ENCODE peak calls at places on chromosome 5, in ten cellular contexts. N, L, S, C, Z, J, Q, I, U and T are unnamed samples.

GRCh38 chr5:160506006-160507004 is 84.7 kb downstream of the PTTG1 start:
- DNase-seq in Q (no peak), S (peak), J (peak), U (no peak), L (peak), Z (no peak), C (peak), N (peak), I (no peak), T (no peak)

GRCh38 chr5:179319741-179320281 is 25.4 kb downstream of the ADAMTS2 start:
- DNase-seq in I (no peak), J (no peak), Z (no peak), Q (no peak), U (no peak), S (no peak), L (no peak), C (no peak), N (no peak), T (no peak)

GRCh38 chr5:134438268-134438622 is 26.6 kb upstream of the CDKN2AIPNL start:
- DNase-seq in I (no peak), Z (peak), C (no peak), S (no peak), Q (no peak), U (no peak), N (no peak), L (no peak), J (no peak), T (no peak)

GRCh38 chr5:154058055-154059038 is 19.6 kb downstream of the MFAP3 start:
- DNase-seq in Q (no peak), S (no peak), I (no peak), Z (peak), U (peak), N (no peak), L (no peak), J (no peak), C (no peak), T (no peak)

GRCh38 chr5:98468188-98468869 is 305.1 kb upstream of the RGMB start:
- DNase-seq in L (no peak), C (no peak), Z (no peak), J (no peak), I (no peak), S (peak), U (no peak), N (no peak), Q (no peak), T (no peak)

GRCh38 chr5:74030821-74031220 is 404.8 kb downstream of the ARHGEF28 start:
- DNase-seq in I (no peak), J (no peak), N (no peak), Z (no peak), C (no peak), Q (no peak), S (no peak), U (no peak), L (no peak), T (no peak)

GRCh38 chr5:69517763-69518212 is 25.2 kb downstream of the OCLN start:
- DNase-seq in N (no peak), C (no peak), S (no peak), Q (peak), Z (peak), L (no peak), J (peak), I (no peak), U (no peak), T (peak)

GRCh38 chr5:122870219-122870856 is 24.9 kb downstream of the SNX24 start:
- DNase-seq in I (no peak), Q (no peak), S (peak), C (no peak), Z (no peak), U (no peak), N (no peak), L (no peak), J (no peak), T (no peak)

GRCh38 chr5:142512041-142512679 is 173.7 kb downstream of the FGF1 start:
- DNase-seq in U (no peak), L (no peak), Q (no peak), I (no peak), S (no peak), Z (no peak), C (no peak), N (no peak), J (no peak), T (no peak)

GRCh38 chr5:67636091-67636490 is 439.5 kb upstream of the CD180 start:
- DNase-seq in U (no peak), Q (no peak), I (no peak), J (peak), N (no peak), L (no peak), Z (no peak), C (no peak), S (no peak), T (peak)

GRCh38 chr5:65102501-65102825 is 333.7 kb downstream of the CWC27 start:
- DNase-seq in S (no peak), U (no peak), I (no peak), Q (no peak), J (no peak), Z (no peak), N (no peak), C (no peak), L (peak), T (no peak)

GRCh38 chr5:83472508-83473343 is 1.2 kb downstream of the VCAN start:
- DNase-seq in U (no peak), Z (no peak), C (no peak), S (no peak), N (no peak), J (peak), L (peak), Q (no peak), I (peak), T (no peak)

GRCh38 chr5:170353011-170353890 is 35.9 kb downstream of the KCNMB1 start:
- DNase-seq in I (peak), S (no peak), J (peak), Z (no peak), N (no peak), C (no peak), L (no peak), U (no peak), Q (no peak), T (no peak)

GRCh38 chr5:92927291-92927778 is 653.7 kb downstream of the NR2F1-AS1 start:
- DNase-seq in N (no peak), I (no peak), J (peak), C (no peak), U (peak), Z (no peak), L (no peak), Q (no peak), S (no peak), T (no peak)

GRCh38 chr5:78569441-78569840 is 79.1 kb downstream of the LHFPL2 start:
- DNase-seq in L (no peak), Z (peak), S (peak), C (no peak), Q (peak), U (no peak), N (no peak), J (peak), I (no peak), T (no peak)

GRCh38 chr5:159915913-159916840 is at the start of gene ADRA1B:
- DNase-seq in C (peak), N (peak), Q (no peak), Z (no peak), I (peak), U (no peak), J (peak), L (peak), S (no peak), T (no peak)

GRCh38 chr5:34007116-34007674 is 655 bp downstream of the AMACR start:
- DNase-seq in L (peak), Z (no peak), U (no peak), N (no peak), S (no peak), J (no peak), C (no peak), Q (no peak), I (no peak), T (no peak)

GRCh38 chr5:143600396-143601075 is 197.1 kb upstream of the NR3C1 start:
- DNase-seq in U (no peak), J (no peak), Q (no peak), C (no peak), I (no peak), L (no peak), Z (no peak), N (no peak), S (no peak), T (no peak)

GRCh38 chr5:13640270-13640669 is 304.2 kb downstream of the DNAH5 start:
- DNase-seq in N (no peak), U (no peak), Z (no peak), C (no peak), I (no peak), L (no peak), S (no peak), Q (no peak), J (no peak), T (no peak)

GRCh38 chr5:34531736-34532135 is 124.4 kb upstream of the RAI14 start:
- DNase-seq in N (no peak), J (no peak), U (no peak), C (no peak), S (no peak), Z (no peak), I (no peak), Q (no peak), L (no peak), T (no peak)

GRCh38 chr5:86917117-86917579 is 299.4 kb downstream of the COX7C start:
- DNase-seq in S (peak), I (no peak), N (no peak), J (peak), Z (no peak), U (no peak), L (no peak), Q (no peak), C (no peak), T (no peak)

GRCh38 chr5:113084402-113085083 is 107.9 kb downstream of the DCP2 start:
- DNase-seq in J (no peak), U (no peak), I (no peak), Q (no peak), N (no peak), L (no peak), S (no peak), Z (no peak), C (no peak), T (no peak)

GRCh38 chr5:65394078-65394477 is 87.6 kb downstream of the ADAMTS6 start:
- DNase-seq in J (peak), U (no peak), I (peak), Z (no peak), N (no peak), C (no peak), S (no peak), L (no peak), Q (no peak), T (no peak)

GRCh38 chr5:59107692-59108091 is 524.8 kb downstream of the RAB3C start:
- DNase-seq in I (no peak), Q (no peak), Z (no peak), L (no peak), S (no peak), C (no peak), N (no peak), U (no peak), J (peak), T (peak)

GRCh38 chr5:7686794-7687193 is 164.1 kb downstream of the CFAP90 start:
- DNase-seq in L (no peak), Q (no peak), I (no peak), U (no peak), Z (no peak), N (no peak), C (no peak), J (no peak), S (no peak), T (no peak)

GRCh38 chr5:178642351-178642909 is 15.6 kb upstream of the CLK4 start:
- DNase-seq in I (peak), N (no peak), Z (no peak), C (no peak), L (no peak), Q (no peak), S (peak), U (no peak), J (no peak), T (no peak)

GRCh38 chr5:2192496-2192895 is 309.8 kb upstream of the IRX4 start:
- DNase-seq in I (peak), J (no peak), N (no peak), Q (no peak), U (no peak), L (no peak), Z (no peak), S (no peak), C (no peak), T (no peak)

GRCh38 chr5:135158315-135158697 is 124.3 kb upstream of the PITX1 start:
- DNase-seq in N (no peak), L (no peak), Z (no peak), I (no peak), C (no peak), J (no peak), S (no peak), Q (no peak), U (no peak), T (no peak)

GRCh38 chr5:133314086-133314485 is 262.3 kb downstream of the HSPA4 start:
- DNase-seq in C (no peak), N (no peak), Q (no peak), U (no peak), S (no peak), I (no peak), L (no peak), J (no peak), Z (no peak), T (peak)